ENCODE peak calls at places on chromosome 9, in four cellular contexts. C, A, O and S are unnamed samples.

GRCh38 chr9:125161284-125161918 is 18.1 kb upstream of the SCAI start:
- DNase-seq in C (no peak), O (no peak), A (no peak), S (peak)

GRCh38 chr9:117164512-117164911 is 250.3 kb downstream of the ASTN2 start:
- DNase-seq in C (no peak), O (no peak), A (no peak), S (no peak)

GRCh38 chr9:84513981-84514380 is 155.5 kb upstream of the NTRK2 start:
- DNase-seq in O (no peak), A (no peak), C (no peak), S (no peak)

GRCh38 chr9:14522627-14523379 is 170.4 kb downstream of the ZDHHC21 start:
- DNase-seq in C (no peak), A (no peak), O (no peak), S (no peak)

GRCh38 chr9:99076483-99077171 is 28.3 kb upstream of the TGFBR1 start:
- DNase-seq in A (no peak), O (no peak), C (no peak), S (no peak)

GRCh38 chr9:133973111-133973790 is 18.9 kb downstream of the VAV2 start:
- DNase-seq in C (no peak), O (no peak), A (no peak), S (no peak)

GRCh38 chr9:93827545-93828330 is 127.4 kb downstream of the BARX1 start:
- DNase-seq in A (no peak), O (peak), C (peak), S (peak)

GRCh38 chr9:96031366-96031824 is 155.9 kb downstream of the ERCC6L2 start:
- DNase-seq in A (peak), O (no peak), C (no peak), S (no peak)

GRCh38 chr9:125655691-125656410 is 51.2 kb downstream of the MAPKAP1 start:
- DNase-seq in O (no peak), C (no peak), A (no peak), S (peak)

GRCh38 chr9:129624947-129625346 is 1.0 kb upstream of the NTMT1 start:
- DNase-seq in A (no peak), O (no peak), C (no peak), S (peak)

GRCh38 chr9:3912260-3912659 is 386.5 kb upstream of the RFX3 start:
- DNase-seq in A (no peak), O (no peak), C (no peak), S (peak)

GRCh38 chr9:98780059-98780749 is 16.2 kb downstream of the ANKS6 start:
- DNase-seq in A (no peak), C (no peak), O (no peak), S (no peak)

GRCh38 chr9:37066139-37066725 is 32.2 kb upstream of the PAX5 start:
- DNase-seq in C (no peak), O (peak), A (no peak), S (no peak)

GRCh38 chr9:81244631-81245030 is 444.7 kb downstream of the TLE1 start:
- DNase-seq in O (no peak), A (no peak), C (no peak), S (no peak)

GRCh38 chr9:97413462-97413861 is 1.6 kb downstream of the TDRD7 start:
- DNase-seq in O (no peak), C (no peak), A (no peak), S (no peak)

GRCh38 chr9:14353222-14354056 is 39.5 kb upstream of the NFIB start:
- DNase-seq in O (peak), A (peak), C (peak), S (peak)

GRCh38 chr9:128414461-128414860 is 6.2 kb upstream of the CERCAM start:
- DNase-seq in C (no peak), A (no peak), O (no peak), S (no peak)

GRCh38 chr9:109487247-109487646 is 10.9 kb downstream of the PTPN3 start:
- DNase-seq in C (no peak), O (no peak), A (no peak), S (no peak)

GRCh38 chr9:95018099-95018927 is 291.8 kb downstream of the AOPEP start:
- DNase-seq in O (no peak), C (peak), A (peak), S (peak)

GRCh38 chr9:122071716-122072115 is 21.4 kb downstream of the TTLL11 start:
- DNase-seq in A (no peak), O (no peak), C (no peak), S (no peak)

GRCh38 chr9:105646879-105647594 is 15.2 kb upstream of the TAL2 start:
- DNase-seq in A (no peak), O (no peak), C (no peak), S (no peak)

GRCh38 chr9:133782157-133783130 is 44.3 kb upstream of the SARDH start:
- DNase-seq in O (no peak), C (peak), A (peak), S (peak)

GRCh38 chr9:132545578-132545977 is 36.8 kb upstream of the BARHL1 start:
- DNase-seq in O (no peak), C (no peak), A (no peak), S (no peak)

GRCh38 chr9:132547436-132547835 is 35.0 kb upstream of the BARHL1 start:
- DNase-seq in O (no peak), A (no peak), C (no peak), S (no peak)

GRCh38 chr9:132547052-132547431 is 35.4 kb upstream of the BARHL1 start:
- DNase-seq in O (no peak), A (no peak), C (no peak), S (no peak)

GRCh38 chr9:132547976-132548730 is 34.3 kb upstream of the BARHL1 start:
- DNase-seq in O (no peak), C (no peak), A (no peak), S (no peak)

DNA sequence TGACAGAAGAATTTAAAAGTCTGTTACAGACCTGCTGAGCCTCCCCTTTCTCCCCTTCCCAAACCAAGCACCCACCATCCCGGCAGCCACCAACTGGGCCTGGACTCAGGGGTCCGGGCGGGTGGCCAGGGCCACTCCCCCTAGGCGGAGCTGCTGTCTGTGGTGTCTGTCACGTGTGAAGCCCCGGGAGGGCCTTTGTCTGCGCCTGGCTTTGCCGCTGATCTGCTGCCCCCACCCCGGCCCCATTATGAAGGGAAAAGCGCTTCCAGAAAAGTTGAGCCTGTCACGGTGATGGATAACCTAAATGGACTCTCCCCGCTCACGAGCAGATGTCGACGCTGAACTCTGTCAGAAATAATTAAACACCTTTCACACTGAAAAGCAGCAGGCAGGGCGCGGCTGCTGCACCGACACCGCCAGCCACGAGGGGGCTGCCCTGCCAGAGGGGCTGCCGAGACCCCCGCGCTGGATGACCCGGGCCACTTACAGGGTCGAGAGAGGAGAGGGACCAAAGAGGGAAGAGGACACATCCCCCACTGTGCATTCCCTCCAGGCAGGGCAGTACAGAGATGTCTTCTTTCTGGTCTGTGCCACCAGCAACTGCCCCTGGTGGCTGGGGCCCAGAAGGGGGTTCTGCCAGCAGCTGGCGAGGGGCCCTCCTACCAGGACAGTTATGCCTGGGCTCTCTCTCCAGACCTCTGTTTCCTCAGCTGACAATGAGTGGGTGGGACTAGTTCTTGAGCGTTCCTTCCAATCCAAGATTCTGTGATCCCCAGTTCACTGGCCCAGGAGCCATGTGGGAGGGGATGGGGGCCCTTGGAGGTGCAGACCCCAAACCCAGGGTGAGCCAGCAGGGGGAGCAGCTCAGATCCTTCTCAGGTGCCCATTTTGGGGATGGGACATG is 36.0 kb upstream of the BARHL1 start:
- DNase-seq in A (peak), O (no peak), C (peak), S (peak)
- TF ChIP-seq CTCF in A (peak), O (peak), C (peak), S (peak)

DNA sequence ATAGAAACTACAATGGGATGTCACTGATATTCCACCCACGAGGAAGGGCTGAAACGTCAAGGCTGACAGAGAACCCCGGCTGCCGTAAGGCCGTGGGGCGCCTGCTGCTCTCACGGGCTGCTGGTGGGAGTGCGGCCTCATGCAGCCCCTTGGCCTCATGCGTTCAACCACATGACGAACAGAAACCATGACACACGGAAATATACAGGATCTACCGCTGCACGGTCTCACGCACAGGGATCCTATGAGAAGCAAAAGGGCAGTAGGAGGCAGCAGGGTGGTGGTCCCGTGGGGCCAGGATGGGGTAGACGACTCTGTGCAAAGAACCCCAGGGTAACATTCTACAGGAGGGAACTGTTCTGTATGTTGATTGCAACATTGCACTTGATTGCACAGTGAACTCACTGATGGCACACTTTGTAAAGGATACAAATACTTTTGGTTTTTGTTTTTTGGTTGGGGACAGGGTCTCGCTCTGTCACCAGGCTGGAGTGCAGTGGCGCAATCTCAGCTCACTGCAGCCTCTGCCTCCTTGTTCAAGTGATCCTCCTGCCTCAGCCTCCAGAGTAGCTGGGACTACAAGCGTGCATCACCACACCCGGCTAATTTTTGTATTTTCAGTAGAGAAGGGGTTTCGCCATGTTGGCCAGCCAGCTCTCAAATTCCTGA is 51.6 kb downstream of the NACC2 start:
- DNase-seq in A (no peak), C (no peak), O (no peak), S (no peak)
- H3K4me3 ChIP-seq in A (no peak), C (no peak), O (no peak), S (no peak)

GRCh38 chr9:112971415-112971814 is 40.6 kb downstream of the ZNF883 start:
- DNase-seq in C (peak), A (no peak), O (peak), S (peak)
- TF ChIP-seq CTCF in C (peak), A (no peak), O (peak), S (peak)

DNA sequence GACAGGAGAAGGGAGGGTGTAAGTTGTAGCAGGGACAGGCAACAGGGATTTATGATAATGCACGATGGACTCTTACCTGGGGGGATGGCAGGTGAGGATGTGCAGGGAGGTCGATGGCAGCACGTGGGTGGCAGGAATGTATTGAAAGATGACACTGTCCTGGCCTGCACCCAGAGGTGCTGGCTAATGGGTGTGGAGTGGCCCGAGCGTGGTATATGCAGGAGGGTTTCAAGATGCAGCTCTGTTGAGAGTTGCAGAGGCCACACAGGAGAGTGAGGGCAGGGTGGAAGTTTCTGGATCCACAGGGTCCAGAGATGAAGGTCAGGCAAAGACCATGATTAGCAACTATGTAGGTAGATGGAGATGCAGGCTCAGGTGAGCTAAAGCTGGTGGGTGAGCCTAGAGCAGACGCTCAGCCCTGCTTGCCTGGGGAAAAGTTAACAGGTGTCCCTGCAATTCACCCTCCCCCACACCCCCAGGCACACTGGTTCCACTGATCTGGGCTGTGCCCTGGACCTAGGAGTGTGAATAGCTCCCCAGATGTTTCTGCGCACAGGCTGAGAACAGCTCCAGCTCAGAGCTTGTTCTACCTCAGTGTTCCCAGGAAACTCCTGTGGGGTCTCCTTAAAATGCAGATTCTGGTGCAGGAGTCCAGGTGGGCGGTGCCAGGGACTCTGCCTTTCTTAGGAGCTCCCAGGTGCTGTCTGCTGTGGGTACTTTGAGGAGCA is 21.5 kb upstream of the S1PR3 start:
- DNase-seq in A (no peak), C (no peak), O (no peak), S (no peak)
- H3K4me3 ChIP-seq in A (no peak), C (no peak), O (no peak), S (no peak)

DNA sequence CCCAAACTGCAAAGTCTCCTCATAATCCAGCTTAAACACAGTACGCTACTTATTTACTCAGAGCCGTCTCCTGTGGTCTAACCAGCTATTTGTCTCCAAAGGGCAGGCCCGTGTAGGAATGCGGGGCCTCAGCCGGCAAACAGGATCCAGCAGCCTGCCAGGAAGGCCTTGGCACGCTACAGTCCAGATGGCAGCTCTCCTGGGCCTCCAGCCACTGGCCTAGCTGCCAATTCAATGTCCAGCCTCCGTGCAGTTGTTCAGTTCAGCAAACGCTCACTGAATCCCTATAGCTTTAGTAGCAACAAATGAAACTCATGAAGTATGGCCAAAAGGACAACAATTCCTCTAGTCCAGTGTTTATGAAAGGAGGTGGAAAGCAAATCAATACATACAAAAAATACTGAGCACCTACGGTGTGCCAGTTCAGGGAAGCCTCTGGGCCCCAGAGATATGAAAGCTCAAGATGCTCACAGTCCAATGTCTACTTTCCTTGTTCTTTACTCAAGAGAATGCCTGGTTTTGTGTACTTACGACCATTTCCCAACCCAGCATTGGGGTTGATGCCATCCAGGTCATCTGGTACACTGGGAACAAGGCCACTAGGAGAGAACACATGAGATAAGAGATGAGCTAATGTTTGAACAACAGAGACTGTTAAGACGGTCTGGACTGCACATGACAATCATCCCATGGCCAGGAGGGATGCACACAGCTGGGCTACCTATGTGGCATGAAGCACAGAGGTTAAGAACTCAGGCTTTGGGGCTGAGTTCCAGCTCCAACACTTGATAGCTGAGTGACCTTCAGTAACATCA is 8.3 kb downstream of the CDK5RAP2 start:
- DNase-seq in A (peak), O (no peak), C (peak), S (peak)
- TF ChIP-seq CTCF in A (no peak), O (no peak), C (no peak), S (no peak)

DNA sequence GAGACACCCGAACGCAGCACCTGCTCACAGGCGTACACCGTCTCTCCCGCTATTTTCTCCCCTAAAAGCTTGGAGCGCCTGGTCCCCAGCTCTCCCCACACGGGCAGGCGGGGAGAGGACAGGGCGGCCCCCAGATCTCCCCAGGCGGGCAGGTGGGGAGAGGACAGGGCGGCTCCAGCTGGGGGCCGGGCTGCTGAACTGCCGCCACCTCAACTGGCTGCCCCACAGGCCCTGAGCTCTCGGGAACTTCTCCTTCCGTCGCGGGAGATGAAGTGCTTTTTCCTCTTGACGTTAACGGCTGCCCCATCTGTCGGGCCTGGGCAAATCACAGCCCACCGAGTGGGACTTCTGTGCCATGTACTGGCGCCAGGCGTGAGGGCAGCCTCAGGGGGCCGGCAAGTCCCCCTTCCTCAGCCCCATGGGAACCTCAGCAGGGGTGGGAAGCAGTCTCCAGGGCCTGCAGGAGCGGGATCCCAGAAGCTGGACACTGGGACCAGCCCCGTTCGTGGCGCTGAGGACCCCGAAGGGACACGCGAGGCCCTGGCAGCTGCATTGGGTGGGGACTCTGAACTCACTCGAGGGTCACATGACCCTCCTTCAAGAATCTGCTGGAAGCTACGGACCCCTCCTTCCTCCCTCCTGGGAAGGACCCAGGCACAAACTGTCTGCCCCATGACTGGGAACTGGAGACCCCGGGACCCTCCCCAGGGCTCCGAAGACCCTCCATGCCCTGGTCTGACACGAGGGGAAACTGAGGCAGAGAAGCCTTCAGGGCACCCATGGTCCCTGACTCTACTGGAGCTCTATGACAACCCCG is 5.7 kb upstream of the EGFL7 start:
- DNase-seq in A (peak), C (no peak), O (no peak), S (no peak)
- H3K4me3 ChIP-seq in A (peak), C (no peak), O (no peak), S (no peak)

DNA sequence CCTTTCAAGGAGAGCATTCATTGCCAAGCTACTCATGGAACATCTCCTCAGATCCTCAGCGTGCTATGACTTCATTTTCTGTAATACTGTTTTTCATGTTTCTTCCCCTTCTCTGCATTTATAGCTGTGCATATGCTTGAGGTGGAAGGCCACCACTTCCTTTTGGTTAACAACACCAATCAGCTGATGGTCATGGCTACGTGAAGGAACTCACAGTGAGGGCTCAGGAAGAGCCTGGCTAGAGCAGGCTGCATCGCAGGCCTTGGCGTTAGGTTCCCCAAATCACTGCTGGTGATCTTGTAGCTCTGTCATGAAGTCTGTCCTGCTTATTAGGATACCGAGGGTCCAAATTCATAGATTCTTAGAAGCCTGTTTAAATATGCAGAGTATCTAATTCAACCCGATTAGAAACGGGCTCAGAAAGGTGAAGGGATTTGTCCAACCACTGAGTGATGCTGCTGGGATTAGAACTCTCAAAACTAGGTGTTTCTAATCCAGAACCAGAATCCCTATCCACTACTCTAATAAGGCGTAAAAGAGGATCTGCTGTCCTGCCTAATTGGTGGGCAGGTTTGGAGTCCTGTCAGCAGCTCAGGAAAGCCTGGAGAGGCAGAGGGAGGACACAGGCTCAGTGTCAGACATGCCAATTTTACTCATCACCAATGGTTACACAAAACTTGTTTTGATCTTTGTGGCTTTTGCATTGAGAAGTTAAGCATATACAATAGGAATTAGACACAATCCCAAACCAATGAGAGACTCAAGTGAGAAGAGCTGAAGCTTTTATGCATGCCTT is 7.5 kb downstream of the SYK start:
- DNase-seq in O (no peak), A (no peak), C (no peak), S (no peak)
- TF ChIP-seq CTCF in O (no peak), A (no peak), C (no peak), S (no peak)

DNA sequence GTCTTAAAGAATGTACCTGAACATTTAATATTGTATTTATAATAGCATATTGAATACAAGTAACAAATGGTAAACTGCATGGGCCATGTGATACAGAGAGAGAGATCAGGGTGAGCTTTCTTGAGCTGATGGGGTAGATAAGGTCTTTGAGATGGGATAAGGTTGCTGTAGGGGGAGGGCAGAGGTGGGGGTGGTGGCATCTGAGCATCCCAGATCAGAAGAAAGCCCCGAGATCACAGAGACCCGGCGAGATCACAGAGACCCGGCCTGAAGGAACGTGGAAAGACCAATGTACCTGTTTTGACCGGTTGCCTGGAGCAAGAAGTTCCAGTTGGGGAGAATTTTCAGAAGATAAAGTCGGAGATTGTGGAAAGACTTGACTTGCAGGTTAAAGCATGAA is 6.6 kb downstream of the SMARCA2 start:
- DNase-seq in A (no peak), C (no peak), O (no peak), S (no peak)
- H3K4me3 ChIP-seq in A (no peak), C (no peak), O (peak), S (no peak)